ENCODE peak calls at places on chromosomes 3 and 15, in eight cellular contexts. One of them, this sample, is unnamed.

GRCh38 chr3:24235121-24235520 is 259.5 kb downstream of the THRB start:
- DNase-seq in prostate gland: no peak
- DNase-seq in IMR-90: peak; percentile 31
- DNase-seq in esophagus squamous epithelium: no peak
- DNase-seq in uterus: no peak
- DNase-seq in endothelial cell of umbilical vein: no peak
- DNase-seq in heart left ventricle: no peak
- DNase-seq in spleen: no peak
- DNase-seq in this sample: no peak

GRCh38 chr3:38139191-38139590 is 730 bp downstream of the MYD88 start:
- DNase-seq in prostate gland: no peak
- DNase-seq in IMR-90: no peak
- DNase-seq in esophagus squamous epithelium: no peak
- DNase-seq in uterus: no peak
- DNase-seq in endothelial cell of umbilical vein: no peak
- DNase-seq in heart left ventricle: no peak
- DNase-seq in spleen: no peak
- DNase-seq in this sample: no peak

GRCh38 chr3:64163019-64163754 is 62.1 kb downstream of the PRICKLE2 start:
- DNase-seq in prostate gland: peak; percentile 73
- DNase-seq in IMR-90: no peak
- DNase-seq in esophagus squamous epithelium: no peak
- DNase-seq in uterus: no peak
- DNase-seq in endothelial cell of umbilical vein: no peak
- DNase-seq in heart left ventricle: no peak
- DNase-seq in spleen: no peak
- DNase-seq in this sample: no peak

GRCh38 chr3:187913617-187914033 is 168.4 kb upstream of the BCL6 start:
- DNase-seq in prostate gland: no peak
- DNase-seq in IMR-90: peak; percentile 90
- DNase-seq in esophagus squamous epithelium: no peak
- DNase-seq in uterus: no peak
- DNase-seq in endothelial cell of umbilical vein: peak; percentile 12
- DNase-seq in heart left ventricle: no peak
- DNase-seq in spleen: no peak
- DNase-seq in this sample: no peak

GRCh38 chr3:174208161-174208560 is 651.0 kb upstream of the NAALADL2 start:
- DNase-seq in prostate gland: no peak
- DNase-seq in IMR-90: no peak
- DNase-seq in esophagus squamous epithelium: no peak
- DNase-seq in uterus: no peak
- DNase-seq in endothelial cell of umbilical vein: no peak
- DNase-seq in heart left ventricle: no peak
- DNase-seq in spleen: no peak
- DNase-seq in this sample: no peak

GRCh38 chr15:67897646-67898045 is 57.8 kb upstream of the RNU6-1 start:
- DNase-seq in prostate gland: no peak
- DNase-seq in IMR-90: no peak
- DNase-seq in esophagus squamous epithelium: no peak
- DNase-seq in uterus: no peak
- DNase-seq in endothelial cell of umbilical vein: no peak
- DNase-seq in heart left ventricle: no peak
- DNase-seq in spleen: no peak
- DNase-seq in this sample: no peak

GRCh38 chr15:63792584-63792983 is 41.2 kb downstream of the HERC1 start:
- DNase-seq in prostate gland: no peak
- DNase-seq in IMR-90: no peak
- DNase-seq in esophagus squamous epithelium: no peak
- DNase-seq in uterus: no peak
- DNase-seq in endothelial cell of umbilical vein: no peak
- DNase-seq in heart left ventricle: no peak
- DNase-seq in spleen: no peak
- DNase-seq in this sample: no peak

GRCh38 chr3:185764168-185764988 is 60.5 kb downstream of the IGF2BP2 start:
- DNase-seq in prostate gland: no peak
- DNase-seq in IMR-90: peak; percentile 54
- DNase-seq in esophagus squamous epithelium: no peak
- DNase-seq in uterus: no peak
- DNase-seq in endothelial cell of umbilical vein: peak; percentile 65
- DNase-seq in heart left ventricle: no peak
- DNase-seq in spleen: no peak
- DNase-seq in this sample: no peak

GRCh38 chr3:158111861-158112260 is 2.0 kb downstream of the RSRC1 start:
- DNase-seq in prostate gland: no peak
- DNase-seq in IMR-90: no peak
- DNase-seq in esophagus squamous epithelium: no peak
- DNase-seq in uterus: no peak
- DNase-seq in endothelial cell of umbilical vein: no peak
- DNase-seq in heart left ventricle: no peak
- DNase-seq in spleen: no peak
- DNase-seq in this sample: no peak
- H3K4me1 ChIP-seq in prostate gland: no peaks in the 10 kb centered on the region
- H3K4me1 ChIP-seq in IMR-90: peaks cover under 1% of the 10 kb centered on the region
- H3K4me1 ChIP-seq in esophagus squamous epithelium: peaks cover 8% of the 10 kb centered on the region
- H3K4me1 ChIP-seq in uterus: no peaks in the 10 kb centered on the region
- H3K4me1 ChIP-seq in endothelial cell of umbilical vein: peaks cover 8% of the 10 kb centered on the region
- H3K4me1 ChIP-seq in heart left ventricle: no peaks in the 10 kb centered on the region
- H3K4me1 ChIP-seq in spleen: peaks cover 28% of the 10 kb centered on the region
- H3K4me1 ChIP-seq in this sample: peaks cover 38% of the 10 kb centered on the region

GRCh38 chr3:101509811-101510210 is 3.2 kb downstream of the SENP7 start:
- DNase-seq in prostate gland: no peak
- DNase-seq in IMR-90: peak; percentile 53
- DNase-seq in esophagus squamous epithelium: no peak
- DNase-seq in uterus: no peak
- DNase-seq in endothelial cell of umbilical vein: peak; percentile 19
- DNase-seq in heart left ventricle: no peak
- DNase-seq in spleen: no peak
- DNase-seq in this sample: no peak

GRCh38 chr3:101518421-101518871 is 5.4 kb upstream of the SENP7 start:
- DNase-seq in prostate gland: no peak
- DNase-seq in IMR-90: peak; percentile 32
- DNase-seq in esophagus squamous epithelium: no peak
- DNase-seq in uterus: no peak
- DNase-seq in endothelial cell of umbilical vein: peak; percentile 30
- DNase-seq in heart left ventricle: no peak
- DNase-seq in spleen: no peak
- DNase-seq in this sample: no peak

GRCh38 chr3:101513419-101513986 is 491 bp upstream of the SENP7 start:
- DNase-seq in prostate gland: no peak
- DNase-seq in IMR-90: no peak
- DNase-seq in esophagus squamous epithelium: no peak
- DNase-seq in uterus: no peak
- DNase-seq in endothelial cell of umbilical vein: no peak
- DNase-seq in heart left ventricle: no peak
- DNase-seq in spleen: no peak
- DNase-seq in this sample: no peak

GRCh38 chr3:101509276-101509675 is 3.7 kb downstream of the SENP7 start:
- DNase-seq in prostate gland: no peak
- DNase-seq in IMR-90: no peak
- DNase-seq in esophagus squamous epithelium: no peak
- DNase-seq in uterus: no peak
- DNase-seq in endothelial cell of umbilical vein: no peak
- DNase-seq in heart left ventricle: no peak
- DNase-seq in spleen: no peak
- DNase-seq in this sample: no peak

GRCh38 chr3:101512521-101513418 is at the start of gene SENP7:
- DNase-seq in prostate gland: peak; percentile 78
- DNase-seq in IMR-90: peak; percentile 75
- DNase-seq in esophagus squamous epithelium: peak; percentile 20
- DNase-seq in uterus: peak; percentile 82
- DNase-seq in endothelial cell of umbilical vein: peak; percentile 86
- DNase-seq in heart left ventricle: peak; percentile 91
- DNase-seq in spleen: peak; percentile 91
- DNase-seq in this sample: peak; percentile 76
- TF ChIP-seq POLR2A in prostate gland: no peak
- TF ChIP-seq POLR2A in IMR-90: no peak
- TF ChIP-seq POLR2A in esophagus squamous epithelium: no peak
- TF ChIP-seq POLR2A in uterus: no peak
- TF ChIP-seq POLR2A in endothelial cell of umbilical vein: peak; percentile 81
- TF ChIP-seq POLR2A in heart left ventricle: no peak
- TF ChIP-seq POLR2A in spleen: no peak
- TF ChIP-seq POLR2A in this sample: peak; percentile 9

GRCh38 chr3:175851541-175851940 is 992.4 kb downstream of the NAALADL2 start:
- DNase-seq in prostate gland: no peak
- DNase-seq in IMR-90: no peak
- DNase-seq in esophagus squamous epithelium: no peak
- DNase-seq in uterus: no peak
- DNase-seq in endothelial cell of umbilical vein: no peak
- DNase-seq in heart left ventricle: no peak
- DNase-seq in spleen: no peak
- DNase-seq in this sample: no peak
- H3K4me1 ChIP-seq in prostate gland: no peaks in the 10 kb centered on the region
- H3K4me1 ChIP-seq in IMR-90: no peaks in the 10 kb centered on the region
- H3K4me1 ChIP-seq in esophagus squamous epithelium: no peaks in the 10 kb centered on the region
- H3K4me1 ChIP-seq in uterus: no peaks in the 10 kb centered on the region
- H3K4me1 ChIP-seq in endothelial cell of umbilical vein: no peaks in the 10 kb centered on the region
- H3K4me1 ChIP-seq in heart left ventricle: no peaks in the 10 kb centered on the region
- H3K4me1 ChIP-seq in spleen: no peaks in the 10 kb centered on the region
- H3K4me1 ChIP-seq in this sample: no peaks in the 10 kb centered on the region

DNA sequence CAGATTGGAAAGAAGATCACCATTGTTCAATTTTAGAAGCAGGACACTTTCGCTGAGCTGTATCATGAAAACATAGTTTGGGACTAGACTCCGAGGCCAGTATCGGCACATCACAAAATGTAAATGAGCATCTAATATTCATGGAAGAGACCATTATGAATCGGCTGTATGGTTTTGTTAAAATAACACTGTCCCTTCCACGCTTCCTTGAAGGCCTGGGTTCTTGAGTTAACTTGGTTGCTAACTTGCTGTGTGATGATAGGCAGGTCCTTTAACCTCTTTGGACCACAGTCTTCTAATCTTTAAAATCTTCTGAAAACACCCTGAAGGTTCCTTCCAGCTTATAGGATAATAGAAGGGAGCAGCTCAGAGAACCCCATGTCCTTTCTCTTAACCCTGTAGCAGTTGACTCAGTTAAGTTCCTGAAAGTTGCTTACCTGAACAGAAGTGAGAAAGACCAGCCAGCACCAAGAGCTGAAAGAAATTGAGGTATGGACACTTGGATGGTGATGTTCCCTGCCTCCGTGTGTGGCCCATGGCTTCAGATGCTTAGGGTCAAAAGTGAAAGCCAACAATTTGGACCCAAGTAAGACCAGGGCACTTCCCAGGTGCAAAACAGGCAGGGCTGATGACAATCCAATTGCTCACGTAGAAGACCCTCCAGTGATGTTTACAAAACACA is 2.1 kb downstream of the CD80 start:
- DNase-seq in prostate gland: no peak
- DNase-seq in IMR-90: no peak
- DNase-seq in esophagus squamous epithelium: no peak
- DNase-seq in uterus: no peak
- DNase-seq in endothelial cell of umbilical vein: no peak
- DNase-seq in heart left ventricle: no peak
- DNase-seq in spleen: no peak
- DNase-seq in this sample: no peak
- TF ChIP-seq POLR2A in prostate gland: no peak
- TF ChIP-seq POLR2A in IMR-90: no peak
- TF ChIP-seq POLR2A in esophagus squamous epithelium: no peak
- TF ChIP-seq POLR2A in uterus: no peak
- TF ChIP-seq POLR2A in endothelial cell of umbilical vein: no peak
- TF ChIP-seq POLR2A in heart left ventricle: no peak
- TF ChIP-seq POLR2A in spleen: no peak
- TF ChIP-seq POLR2A in this sample: no peak

DNA sequence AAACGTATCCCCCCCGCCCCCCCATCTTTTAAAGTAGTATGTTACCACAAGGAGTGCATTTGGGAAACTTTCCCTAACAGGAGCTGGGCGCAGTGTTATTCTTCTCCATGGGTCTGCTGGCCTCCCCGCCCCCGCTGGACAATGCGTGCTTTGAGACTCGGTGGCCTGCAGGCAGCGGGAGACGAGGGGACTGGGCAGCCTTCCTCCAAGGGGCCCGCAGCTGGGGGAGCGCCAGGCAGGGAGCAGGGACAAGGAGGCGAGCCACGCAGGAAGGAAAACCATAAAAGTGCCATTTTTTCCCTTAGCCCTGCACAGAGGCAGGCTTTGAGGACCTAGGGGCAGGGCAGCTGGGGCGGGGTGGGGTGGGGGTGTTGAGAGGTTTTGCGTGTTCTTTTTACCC is 14.1 kb downstream of the SOX2 start:
- DNase-seq in prostate gland: no peak
- DNase-seq in IMR-90: no peak
- DNase-seq in esophagus squamous epithelium: no peak
- DNase-seq in uterus: no peak
- DNase-seq in endothelial cell of umbilical vein: no peak
- DNase-seq in heart left ventricle: no peak
- DNase-seq in spleen: no peak
- DNase-seq in this sample: no peak
- H3K4me1 ChIP-seq in prostate gland: no peaks in the 10 kb centered on the region
- H3K4me1 ChIP-seq in IMR-90: no peaks in the 10 kb centered on the region
- H3K4me1 ChIP-seq in esophagus squamous epithelium: peaks cover 14% of the 10 kb centered on the region
- H3K4me1 ChIP-seq in uterus: peaks cover 4% of the 10 kb centered on the region
- H3K4me1 ChIP-seq in endothelial cell of umbilical vein: no peaks in the 10 kb centered on the region
- H3K4me1 ChIP-seq in heart left ventricle: no peaks in the 10 kb centered on the region
- H3K4me1 ChIP-seq in spleen: peaks cover 20% of the 10 kb centered on the region
- H3K4me1 ChIP-seq in this sample: peaks cover 38% of the 10 kb centered on the region

GRCh38 chr3:52897130-52898109 is at the start of gene STIMATE:
- DNase-seq in prostate gland: peak; percentile 88
- DNase-seq in IMR-90: peak; percentile 73
- DNase-seq in esophagus squamous epithelium: no peak
- DNase-seq in uterus: peak; percentile 86
- DNase-seq in endothelial cell of umbilical vein: peak; percentile 84
- DNase-seq in heart left ventricle: peak; percentile 95
- DNase-seq in spleen: peak; percentile 98
- DNase-seq in this sample: peak; percentile 67
- TF ChIP-seq POLR2A in prostate gland: peak; percentile 73
- TF ChIP-seq POLR2A in IMR-90: no peak
- TF ChIP-seq POLR2A in esophagus squamous epithelium: peak; percentile 37
- TF ChIP-seq POLR2A in uterus: peak; percentile 59
- TF ChIP-seq POLR2A in endothelial cell of umbilical vein: peak; percentile 72
- TF ChIP-seq POLR2A in heart left ventricle: peak; percentile 83
- TF ChIP-seq POLR2A in spleen: no peak
- TF ChIP-seq POLR2A in this sample: peak; percentile 74